ENCODE peak calls at places on chromosomes 5 and 9, in eight cellular contexts. One of them, this sample, is unnamed.

GRCh38 chr5:153513171-153513570 is 22.7 kb downstream of the GRIA1 start:
- DNase-seq in left ventricle myocardium inferior: no peak
- DNase-seq in psoas muscle: no peak
- DNase-seq in cardiac muscle cell: peak
- DNase-seq in ovary: no peak
- DNase-seq in PC-3: no peak
- DNase-seq in H9: no peak
- DNase-seq in esophagus squamous epithelium: no peak
- DNase-seq in this sample: no peak

GRCh38 chr9:130756460-130757152 is 63.0 kb downstream of the EXOSC2 start:
- DNase-seq in esophagus squamous epithelium: no peak
- DNase-seq in H9: peak
- DNase-seq in cardiac muscle cell: no peak
- DNase-seq in ovary: no peak
- DNase-seq in left ventricle myocardium inferior: no peak
- DNase-seq in psoas muscle: no peak
- DNase-seq in PC-3: no peak
- DNase-seq in this sample: no peak

GRCh38 chr9:129886226-129887174 is 51.2 kb downstream of the USP20 start:
- DNase-seq in left ventricle myocardium inferior: no peak
- DNase-seq in cardiac muscle cell: peak
- DNase-seq in esophagus squamous epithelium: no peak
- DNase-seq in psoas muscle: no peak
- DNase-seq in H9: peak
- DNase-seq in ovary: no peak
- DNase-seq in PC-3: no peak
- DNase-seq in this sample: peak

GRCh38 chr5:133530270-133530669 is 82.1 kb downstream of the FSTL4 start:
- DNase-seq in cardiac muscle cell: no peak
- DNase-seq in H9: no peak
- DNase-seq in psoas muscle: no peak
- DNase-seq in PC-3: no peak
- DNase-seq in ovary: no peak
- DNase-seq in left ventricle myocardium inferior: no peak
- DNase-seq in esophagus squamous epithelium: no peak
- DNase-seq in this sample: no peak

GRCh38 chr5:2507611-2508010 is 243.9 kb downstream of the IRX2 start:
- DNase-seq in cardiac muscle cell: no peak
- DNase-seq in ovary: no peak
- DNase-seq in H9: no peak
- DNase-seq in esophagus squamous epithelium: no peak
- DNase-seq in left ventricle myocardium inferior: no peak
- DNase-seq in PC-3: no peak
- DNase-seq in psoas muscle: no peak
- DNase-seq in this sample: no peak

GRCh38 chr9:123081824-123082223 is 48.4 kb downstream of the GPR21 start:
- DNase-seq in left ventricle myocardium inferior: no peak
- DNase-seq in cardiac muscle cell: peak
- DNase-seq in ovary: no peak
- DNase-seq in H9: no peak
- DNase-seq in PC-3: peak
- DNase-seq in esophagus squamous epithelium: no peak
- DNase-seq in psoas muscle: no peak
- DNase-seq in this sample: no peak

GRCh38 chr5:56059854-56060253 is 65.1 kb upstream of the IL6ST start:
- DNase-seq in ovary: no peak
- DNase-seq in H9: no peak
- DNase-seq in left ventricle myocardium inferior: no peak
- DNase-seq in psoas muscle: no peak
- DNase-seq in PC-3: no peak
- DNase-seq in cardiac muscle cell: no peak
- DNase-seq in esophagus squamous epithelium: no peak
- DNase-seq in this sample: no peak

GRCh38 chr5:10364186-10364689 is 10.7 kb downstream of the MARCHF6 start:
- DNase-seq in H9: no peak
- DNase-seq in psoas muscle: no peak
- DNase-seq in ovary: no peak
- DNase-seq in PC-3: peak
- DNase-seq in esophagus squamous epithelium: no peak
- DNase-seq in cardiac muscle cell: no peak
- DNase-seq in left ventricle myocardium inferior: no peak
- DNase-seq in this sample: no peak

GRCh38 chr9:126395439-126396212 is 69.0 kb downstream of the MVB12B start:
- DNase-seq in cardiac muscle cell: peak
- DNase-seq in H9: no peak
- DNase-seq in PC-3: peak
- DNase-seq in ovary: no peak
- DNase-seq in psoas muscle: no peak
- DNase-seq in left ventricle myocardium inferior: no peak
- DNase-seq in esophagus squamous epithelium: no peak
- DNase-seq in this sample: peak

GRCh38 chr5:1663186-1663585 is 136.5 kb downstream of the MRPL36 start:
- DNase-seq in left ventricle myocardium inferior: peak
- DNase-seq in H9: peak
- DNase-seq in ovary: no peak
- DNase-seq in esophagus squamous epithelium: no peak
- DNase-seq in PC-3: no peak
- DNase-seq in psoas muscle: peak
- DNase-seq in cardiac muscle cell: no peak
- DNase-seq in this sample: no peak

GRCh38 chr5:140169410-140169809 is 5.6 kb upstream of the CYSTM1 start:
- DNase-seq in left ventricle myocardium inferior: no peak
- DNase-seq in H9: no peak
- DNase-seq in PC-3: peak
- DNase-seq in esophagus squamous epithelium: no peak
- DNase-seq in cardiac muscle cell: peak
- DNase-seq in ovary: no peak
- DNase-seq in psoas muscle: no peak
- DNase-seq in this sample: no peak

GRCh38 chr9:136808781-136809158 is 1.0 kb downstream of the RABL6 start:
- DNase-seq in cardiac muscle cell: peak
- DNase-seq in PC-3: no peak
- DNase-seq in psoas muscle: no peak
- DNase-seq in left ventricle myocardium inferior: no peak
- DNase-seq in H9: no peak
- DNase-seq in ovary: no peak
- DNase-seq in esophagus squamous epithelium: no peak
- DNase-seq in this sample: no peak

GRCh38 chr5:56158331-56158960 is 74.7 kb downstream of the ANKRD55 start:
- DNase-seq in left ventricle myocardium inferior: no peak
- DNase-seq in ovary: no peak
- DNase-seq in psoas muscle: no peak
- DNase-seq in H9: no peak
- DNase-seq in PC-3: no peak
- DNase-seq in cardiac muscle cell: no peak
- DNase-seq in esophagus squamous epithelium: no peak
- DNase-seq in this sample: no peak

DNA sequence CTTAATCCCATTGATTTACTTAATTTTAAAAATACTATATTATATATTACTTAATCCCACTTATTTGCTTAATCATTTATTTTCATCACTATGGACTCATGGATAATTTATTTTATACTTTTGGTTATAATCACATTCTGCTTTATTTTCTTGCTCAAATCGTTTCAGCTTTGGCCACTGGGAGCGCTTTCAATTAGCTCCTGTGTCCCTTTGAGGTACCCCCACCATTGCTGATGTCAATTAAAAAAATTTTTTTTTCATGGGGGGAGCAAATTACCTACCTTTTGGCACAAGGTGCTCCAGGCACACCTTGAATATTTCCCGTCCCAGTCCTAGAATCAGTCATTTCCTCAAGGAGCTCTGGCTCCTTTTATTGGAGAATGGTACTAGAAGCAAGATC is 1.4 kb upstream of the TRIO start:
- DNase-seq in left ventricle myocardium inferior: no peak
- DNase-seq in H9: no peak
- DNase-seq in PC-3: no peak
- DNase-seq in esophagus squamous epithelium: no peak
- DNase-seq in psoas muscle: no peak
- DNase-seq in ovary: no peak
- DNase-seq in cardiac muscle cell: no peak
- DNase-seq in this sample: no peak
- TF ChIP-seq CTCF in left ventricle myocardium inferior: no peak
- TF ChIP-seq CTCF in H9: peak
- TF ChIP-seq CTCF in PC-3: no peak
- TF ChIP-seq CTCF in esophagus squamous epithelium: no peak
- TF ChIP-seq CTCF in psoas muscle: no peak
- TF ChIP-seq CTCF in ovary: no peak
- TF ChIP-seq CTCF in cardiac muscle cell: peak
- TF ChIP-seq CTCF in this sample: no peak

GRCh38 chr9:68496356-68496755 is 44.3 kb downstream of the TMEM252 start:
- DNase-seq in cardiac muscle cell: no peak
- DNase-seq in left ventricle myocardium inferior: no peak
- DNase-seq in ovary: no peak
- DNase-seq in PC-3: no peak
- DNase-seq in esophagus squamous epithelium: no peak
- DNase-seq in H9: no peak
- DNase-seq in psoas muscle: no peak
- DNase-seq in this sample: no peak
- H3K27ac ChIP-seq in cardiac muscle cell: no peak
- H3K27ac ChIP-seq in left ventricle myocardium inferior: no peak
- H3K27ac ChIP-seq in ovary: no peak
- H3K27ac ChIP-seq in PC-3: no peak
- H3K27ac ChIP-seq in esophagus squamous epithelium: peak
- H3K27ac ChIP-seq in H9: no peak
- H3K27ac ChIP-seq in psoas muscle: no peak
- H3K27ac ChIP-seq in this sample: no peak

GRCh38 chr9:85713897-85714296 is 27.9 kb downstream of the AGTPBP1 start:
- DNase-seq in cardiac muscle cell: peak
- DNase-seq in psoas muscle: no peak
- DNase-seq in left ventricle myocardium inferior: no peak
- DNase-seq in esophagus squamous epithelium: no peak
- DNase-seq in PC-3: no peak
- DNase-seq in H9: no peak
- DNase-seq in ovary: no peak
- DNase-seq in this sample: no peak

GRCh38 chr9:85717220-85717619 is 24.5 kb downstream of the AGTPBP1 start:
- DNase-seq in ovary: no peak
- DNase-seq in left ventricle myocardium inferior: no peak
- DNase-seq in H9: no peak
- DNase-seq in cardiac muscle cell: no peak
- DNase-seq in esophagus squamous epithelium: no peak
- DNase-seq in psoas muscle: no peak
- DNase-seq in PC-3: no peak
- DNase-seq in this sample: no peak

GRCh38 chr9:85715587-85715986 is 26.2 kb downstream of the AGTPBP1 start:
- DNase-seq in PC-3: no peak
- DNase-seq in left ventricle myocardium inferior: no peak
- DNase-seq in cardiac muscle cell: peak
- DNase-seq in H9: no peak
- DNase-seq in esophagus squamous epithelium: no peak
- DNase-seq in ovary: no peak
- DNase-seq in psoas muscle: no peak
- DNase-seq in this sample: no peak

DNA sequence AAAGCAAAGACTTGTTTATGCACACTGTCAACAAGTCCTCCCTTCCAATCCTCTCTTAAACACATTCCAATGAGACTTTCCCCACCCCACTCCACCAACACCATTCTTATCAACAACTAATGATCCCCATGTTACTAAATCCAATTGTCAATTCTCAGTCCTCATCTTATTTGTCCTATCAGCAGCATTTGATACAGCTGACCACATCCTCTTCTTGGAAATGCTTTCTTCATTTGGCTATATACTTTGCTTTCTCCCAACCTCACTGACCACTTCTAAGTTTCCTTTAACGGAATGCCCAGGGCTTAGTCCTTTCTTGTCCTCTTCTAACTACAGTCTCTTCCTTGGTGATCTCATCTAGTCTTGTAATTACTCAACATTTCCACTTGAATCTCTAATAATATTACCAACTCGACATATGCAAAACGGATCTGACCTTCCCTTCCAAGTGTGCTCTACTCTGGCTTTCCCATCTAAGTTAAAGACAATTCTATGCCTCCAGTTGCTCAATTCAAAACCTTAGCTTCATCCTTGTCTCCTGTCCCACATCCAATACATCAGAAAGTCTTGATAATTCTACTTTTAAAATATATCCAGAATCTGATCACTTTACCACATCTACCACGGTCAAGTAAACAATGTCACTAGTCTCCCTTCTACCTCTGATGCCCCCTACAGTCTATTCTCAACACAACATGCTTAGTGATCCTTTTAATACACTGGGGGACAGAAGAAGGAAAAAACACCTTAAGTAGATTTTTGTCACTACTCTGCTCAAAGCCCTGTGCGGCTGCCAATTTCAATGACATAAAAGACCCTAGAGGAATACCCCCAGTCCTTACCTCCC is 25.5 kb downstream of the AGTPBP1 start:
- DNase-seq in cardiac muscle cell: peak
- DNase-seq in H9: no peak
- DNase-seq in left ventricle myocardium inferior: no peak
- DNase-seq in ovary: no peak
- DNase-seq in PC-3: peak
- DNase-seq in esophagus squamous epithelium: no peak
- DNase-seq in psoas muscle: no peak
- DNase-seq in this sample: no peak
- TF ChIP-seq CTCF in cardiac muscle cell: peak
- TF ChIP-seq CTCF in H9: peak
- TF ChIP-seq CTCF in left ventricle myocardium inferior: peak
- TF ChIP-seq CTCF in ovary: no peak
- TF ChIP-seq CTCF in PC-3: no peak
- TF ChIP-seq CTCF in esophagus squamous epithelium: no peak
- TF ChIP-seq CTCF in psoas muscle: no peak
- TF ChIP-seq CTCF in this sample: no peak

GRCh38 chr5:124736111-124736813 is 10.2 kb downstream of the ZNF608 start:
- DNase-seq in esophagus squamous epithelium: no peak
- DNase-seq in ovary: no peak
- DNase-seq in left ventricle myocardium inferior: no peak
- DNase-seq in H9: no peak
- DNase-seq in PC-3: no peak
- DNase-seq in psoas muscle: no peak
- DNase-seq in cardiac muscle cell: peak
- DNase-seq in this sample: no peak
- H3K27ac ChIP-seq in esophagus squamous epithelium: peak
- H3K27ac ChIP-seq in ovary: peak
- H3K27ac ChIP-seq in left ventricle myocardium inferior: peak
- H3K27ac ChIP-seq in H9: peak
- H3K27ac ChIP-seq in PC-3: no peak
- H3K27ac ChIP-seq in psoas muscle: peak
- H3K27ac ChIP-seq in cardiac muscle cell: peak
- H3K27ac ChIP-seq in this sample: no peak

GRCh38 chr5:171858303-171858702 is 72.7 kb downstream of the SMIM23 start:
- DNase-seq in H9: peak
- DNase-seq in cardiac muscle cell: peak
- DNase-seq in ovary: no peak
- DNase-seq in left ventricle myocardium inferior: no peak
- DNase-seq in esophagus squamous epithelium: no peak
- DNase-seq in PC-3: peak
- DNase-seq in psoas muscle: no peak
- DNase-seq in this sample: no peak
- TF ChIP-seq CTCF in H9: peak
- TF ChIP-seq CTCF in cardiac muscle cell: peak
- TF ChIP-seq CTCF in ovary: no peak
- TF ChIP-seq CTCF in left ventricle myocardium inferior: peak
- TF ChIP-seq CTCF in esophagus squamous epithelium: peak
- TF ChIP-seq CTCF in PC-3: peak
- TF ChIP-seq CTCF in psoas muscle: peak
- TF ChIP-seq CTCF in this sample: peak

GRCh38 chr9:3827175-3827574 is 301.4 kb upstream of the RFX3 start:
- DNase-seq in left ventricle myocardium inferior: no peak
- DNase-seq in PC-3: peak
- DNase-seq in psoas muscle: no peak
- DNase-seq in esophagus squamous epithelium: no peak
- DNase-seq in ovary: no peak
- DNase-seq in H9: no peak
- DNase-seq in cardiac muscle cell: no peak
- DNase-seq in this sample: no peak
- H3K27ac ChIP-seq in left ventricle myocardium inferior: no peak
- H3K27ac ChIP-seq in PC-3: peak
- H3K27ac ChIP-seq in psoas muscle: no peak
- H3K27ac ChIP-seq in esophagus squamous epithelium: peak
- H3K27ac ChIP-seq in ovary: no peak
- H3K27ac ChIP-seq in H9: no peak
- H3K27ac ChIP-seq in cardiac muscle cell: no peak
- H3K27ac ChIP-seq in this sample: no peak

This sample was measured in CD8-positive, alpha-beta T cell.